ENCODE peak calls at places on chromosome 1, in ten cellular contexts. K is endothelial cell; B is right cardiac atrium; Q is Daoy; X is stimulated activated CD4-positive, alpha-beta T cell treated with anti-CD3 and anti-CD28 coated beads, TNF-alpha, amount 100 ng/mL, for 4 hours; P is germinal center; F is ELF-1; W is GM20000; J is neural progenitor cell; D is OCI-M1. T is an unnamed sample.

GRCh38 chr1:86429830-86430229 is 5.9 kb downstream of the CLCA2 start:
- DNase-seq in K (no peak), B (peak; percentile 47), Q (peak; percentile 91), X (no peak), P (no peak), F (no peak), W (no peak), J (no peak), D (peak; percentile 90), T (no peak)

GRCh38 chr1:197775282-197776262 is at the start of gene DENND1B:
- DNase-seq in K (peak; percentile 67), B (peak; percentile 90), Q (peak; percentile 78), X (peak; percentile 67), P (peak; percentile 71), F (peak; percentile 78), W (peak; percentile 85), J (peak; percentile 80), D (peak; percentile 85), T (peak; percentile 81)

GRCh38 chr1:61247881-61248752 is 165.8 kb downstream of the NFIA start:
- DNase-seq in K (no peak), B (no peak), Q (no peak), X (no peak), P (no peak), F (no peak), W (no peak), J (peak; percentile 77), D (no peak), T (no peak)

GRCh38 chr1:24098102-24098501 is 13.8 kb downstream of the MYOM3 start:
- DNase-seq in K (no peak), B (no peak), Q (no peak), X (no peak), P (no peak), F (no peak), W (no peak), J (no peak), D (no peak), T (no peak)

GRCh38 chr1:118881751-118882150 is 106.4 kb downstream of the TBX15 start:
- DNase-seq in K (no peak), B (no peak), Q (no peak), X (no peak), P (no peak), F (no peak), W (no peak), J (no peak), D (no peak), T (no peak)

GRCh38 chr1:209611771-209612570 is 28.5 kb downstream of the CAMK1G start:
- DNase-seq in K (peak; percentile 15), B (no peak), Q (no peak), X (no peak), P (no peak), F (no peak), W (no peak), J (no peak), D (no peak), T (no peak)

GRCh38 chr1:38037481-38037939 is 9.1 kb downstream of the POU3F1 start:
- DNase-seq in K (peak; percentile 53), B (no peak), Q (no peak), X (no peak), P (peak; percentile 33), F (no peak), W (peak; percentile 47), J (no peak), D (peak; percentile 57), T (no peak)

GRCh38 chr1:17588048-17588781 is 48.7 kb downstream of the ARHGEF10L start:
- DNase-seq in K (no peak), B (peak; percentile 86), Q (peak; percentile 82), X (no peak), P (no peak), F (peak; percentile 93), W (no peak), J (peak; percentile 39), D (peak; percentile 12), T (no peak)

GRCh38 chr1:24201941-24202440 is 14.9 kb upstream of the IFNLR1 start:
- DNase-seq in K (peak; percentile 90), B (peak; percentile 88), Q (peak; percentile 90), X (peak; percentile 27), P (peak; percentile 53), F (peak; percentile 97), W (peak; percentile 51), J (peak; percentile 85), D (peak; percentile 86), T (peak; percentile 33)

GRCh38 chr1:71081697-71082080 is 854 bp upstream of the ZRANB2 start:
- DNase-seq in K (peak; percentile 4), B (peak; percentile 60), Q (peak; percentile 5), X (no peak), P (no peak), F (peak; percentile 53), W (no peak), J (no peak), D (peak; percentile 50), T (no peak)

GRCh38 chr1:192609110-192610079 is 26.6 kb upstream of the RGS13 start:
- DNase-seq in K (no peak), B (peak; percentile 64), Q (no peak), X (peak; percentile 19), P (peak; percentile 81), F (no peak), W (peak; percentile 76), J (no peak), D (peak; percentile 94), T (peak; percentile 25)

GRCh38 chr1:236107121-236107907 is 35.0 kb upstream of the GPR137B start:
- DNase-seq in K (no peak), B (no peak), Q (no peak), X (no peak), P (no peak), F (no peak), W (no peak), J (no peak), D (peak; percentile 45), T (no peak)

GRCh38 chr1:154344977-154345837 is 19.9 kb downstream of the ATP8B2 start:
- DNase-seq in K (peak; percentile 68), B (peak; percentile 79), Q (peak; percentile 56), X (peak; percentile 45), P (no peak), F (peak; percentile 78), W (peak; percentile 58), J (peak; percentile 82), D (peak; percentile 80), T (peak; percentile 64)

GRCh38 chr1:158654079-158654478 is 32.4 kb downstream of the SPTA1 start:
- DNase-seq in K (no peak), B (no peak), Q (no peak), X (no peak), P (no peak), F (no peak), W (no peak), J (no peak), D (peak; percentile 19), T (no peak)

GRCh38 chr1:70528591-70529333 is 117.7 kb downstream of the CTH start:
- DNase-seq in K (peak; percentile 38), B (no peak), Q (peak; percentile 27), X (no peak), P (peak; percentile 5), F (peak; percentile 42), W (peak; percentile 30), J (peak; percentile 75), D (peak; percentile 81), T (no peak)

GRCh38 chr1:198641506-198641905 is 2.7 kb downstream of the PTPRC start:
- DNase-seq in K (no peak), B (no peak), Q (no peak), X (no peak), P (no peak), F (no peak), W (no peak), J (no peak), D (peak; percentile 70), T (no peak)

GRCh38 chr1:3360646-3361257 is 93.7 kb upstream of the ARHGEF16 start:
- DNase-seq in K (no peak), B (peak; percentile 24), Q (no peak), X (no peak), P (no peak), F (no peak), W (no peak), J (no peak), D (no peak), T (no peak)

T was measured in T-helper 17 cell.